ENCODE peak calls at places on chromosome 4, in seven cellular contexts. One of them, this sample, is unnamed.

GRCh38 chr4:37827802-37828321 is 1.4 kb downstream of the PGM2 start:
- DNase-seq in IMR-90: no peak
- DNase-seq in trophoblast cell: no peak
- DNase-seq in H9: no peak
- DNase-seq in mesenchymal stem cell: no peak
- DNase-seq in neuronal stem cell: peak; percentile 57
- DNase-seq in H1: no peak
- DNase-seq in this sample: no peak

GRCh38 chr4:61212788-61213187 is 12.7 kb downstream of the ADGRL3 start:
- DNase-seq in trophoblast cell: no peak
- DNase-seq in neuronal stem cell: no peak
- DNase-seq in H9: no peak
- DNase-seq in mesenchymal stem cell: no peak
- DNase-seq in H1: no peak
- DNase-seq in IMR-90: no peak
- DNase-seq in this sample: no peak

GRCh38 chr4:126603851-126604250 is 1028.9 kb upstream of the INTU start:
- DNase-seq in trophoblast cell: no peak
- DNase-seq in mesenchymal stem cell: no peak
- DNase-seq in H1: no peak
- DNase-seq in neuronal stem cell: no peak
- DNase-seq in IMR-90: no peak
- DNase-seq in H9: no peak
- DNase-seq in this sample: no peak

GRCh38 chr4:5992171-5993062 is 25.8 kb downstream of the C4orf50 start:
- DNase-seq in IMR-90: no peak
- DNase-seq in mesenchymal stem cell: no peak
- DNase-seq in trophoblast cell: no peak
- DNase-seq in neuronal stem cell: no peak
- DNase-seq in H9: peak; percentile 20
- DNase-seq in H1: no peak
- DNase-seq in this sample: no peak

GRCh38 chr4:53591372-53591892 is at the start of gene LNX1:
- DNase-seq in mesenchymal stem cell: no peak
- DNase-seq in H1: peak; percentile 86
- DNase-seq in H9: peak; percentile 96
- DNase-seq in IMR-90: no peak
- DNase-seq in trophoblast cell: peak; percentile 93
- DNase-seq in neuronal stem cell: no peak
- DNase-seq in this sample: peak; percentile 95

GRCh38 chr4:38449506-38450174 is 214.4 kb upstream of the KLF3 start:
- DNase-seq in trophoblast cell: peak; percentile 22
- DNase-seq in H1: no peak
- DNase-seq in H9: peak; percentile 68
- DNase-seq in IMR-90: peak; percentile 5
- DNase-seq in mesenchymal stem cell: no peak
- DNase-seq in neuronal stem cell: no peak
- DNase-seq in this sample: peak; percentile 30

GRCh38 chr4:56250801-56251200 is 136.5 kb downstream of the AASDH start:
- DNase-seq in mesenchymal stem cell: no peak
- DNase-seq in H9: no peak
- DNase-seq in IMR-90: no peak
- DNase-seq in H1: no peak
- DNase-seq in trophoblast cell: peak; percentile 22
- DNase-seq in neuronal stem cell: no peak
- DNase-seq in this sample: no peak

GRCh38 chr4:179399054-179399782 is 1957.0 kb upstream of the AGA start:
- DNase-seq in H1: no peak
- DNase-seq in IMR-90: no peak
- DNase-seq in H9: no peak
- DNase-seq in mesenchymal stem cell: no peak
- DNase-seq in trophoblast cell: no peak
- DNase-seq in neuronal stem cell: no peak
- DNase-seq in this sample: no peak

GRCh38 chr4:133982533-133983224 is 218.9 kb downstream of the PABPC4L start:
- DNase-seq in H9: no peak
- DNase-seq in IMR-90: peak; percentile 17
- DNase-seq in mesenchymal stem cell: peak; percentile 24
- DNase-seq in H1: no peak
- DNase-seq in neuronal stem cell: no peak
- DNase-seq in trophoblast cell: no peak
- DNase-seq in this sample: no peak

GRCh38 chr4:171857302-171858005 is 44.2 kb downstream of the GALNTL6 start:
- DNase-seq in mesenchymal stem cell: peak; percentile 42
- DNase-seq in H9: no peak
- DNase-seq in H1: no peak
- DNase-seq in trophoblast cell: no peak
- DNase-seq in neuronal stem cell: no peak
- DNase-seq in IMR-90: no peak
- DNase-seq in this sample: no peak
- H3K23ac ChIP-seq in mesenchymal stem cell: no peak overlapping the region
- H3K23ac ChIP-seq in H9: no peak overlapping the region
- H3K23ac ChIP-seq in H1: no peak overlapping the region
- H3K23ac ChIP-seq in trophoblast cell: no peak overlapping the region
- H3K23ac ChIP-seq in neuronal stem cell: no peak overlapping the region
- H3K23ac ChIP-seq in IMR-90: no peak overlapping the region
- H3K23ac ChIP-seq in this sample: no peak overlapping the region

DNA sequence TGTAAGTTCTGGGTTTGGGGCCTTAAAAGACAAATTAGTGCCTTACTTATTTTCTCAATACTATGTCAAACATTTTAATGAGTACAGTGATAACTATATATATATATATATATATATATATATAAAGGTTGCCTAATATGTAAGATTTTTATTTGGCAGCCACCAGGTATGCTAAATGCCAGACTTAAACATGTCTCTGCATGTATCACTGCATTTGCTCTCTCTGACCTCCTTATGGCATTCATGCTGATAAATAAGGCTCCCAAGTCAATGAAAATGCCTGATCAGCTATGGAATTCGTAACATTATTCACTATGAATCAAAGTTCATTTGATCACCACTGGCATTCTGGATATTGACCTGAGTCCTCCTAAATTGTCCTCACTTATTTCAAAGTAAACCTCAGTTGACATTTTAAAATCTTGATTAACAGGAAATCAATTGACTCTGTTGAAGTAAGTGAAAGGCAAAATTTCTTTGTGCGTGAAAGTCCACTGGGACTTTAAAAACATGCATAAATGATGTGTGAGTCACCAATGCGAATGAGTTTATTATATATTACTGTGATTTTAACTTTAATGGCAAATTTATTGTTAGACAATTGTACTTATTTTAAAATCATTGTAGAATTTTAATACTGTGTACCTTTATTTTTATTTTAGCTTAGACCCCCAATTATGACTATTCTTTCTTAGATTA is 29.2 kb upstream of the AREG start:
- DNase-seq in neuronal stem cell: no peak
- DNase-seq in mesenchymal stem cell: no peak
- DNase-seq in trophoblast cell: no peak
- DNase-seq in H9: no peak
- DNase-seq in IMR-90: peak; percentile 8
- DNase-seq in H1: no peak
- DNase-seq in this sample: no peak
- H3K23ac ChIP-seq in neuronal stem cell: no peak overlapping the region
- H3K23ac ChIP-seq in mesenchymal stem cell: no peak overlapping the region
- H3K23ac ChIP-seq in trophoblast cell: no peak overlapping the region
- H3K23ac ChIP-seq in H9: no peak overlapping the region
- H3K23ac ChIP-seq in IMR-90: no peak overlapping the region
- H3K23ac ChIP-seq in H1: no peak overlapping the region
- H3K23ac ChIP-seq in this sample: no peak overlapping the region

GRCh38 chr4:80461412-80461811 is 125.9 kb downstream of the CFAP299 start:
- DNase-seq in IMR-90: no peak
- DNase-seq in mesenchymal stem cell: no peak
- DNase-seq in H1: no peak
- DNase-seq in neuronal stem cell: no peak
- DNase-seq in H9: no peak
- DNase-seq in trophoblast cell: peak; percentile 77
- DNase-seq in this sample: peak; percentile 59

GRCh38 chr4:80462537-80463207 is 127.1 kb downstream of the CFAP299 start:
- DNase-seq in IMR-90: no peak
- DNase-seq in mesenchymal stem cell: peak; percentile 5
- DNase-seq in H9: no peak
- DNase-seq in trophoblast cell: no peak
- DNase-seq in H1: no peak
- DNase-seq in neuronal stem cell: no peak
- DNase-seq in this sample: no peak

GRCh38 chr4:80466618-80467017 is 131.1 kb downstream of the CFAP299 start:
- DNase-seq in H1: no peak
- DNase-seq in IMR-90: no peak
- DNase-seq in H9: no peak
- DNase-seq in neuronal stem cell: no peak
- DNase-seq in trophoblast cell: no peak
- DNase-seq in mesenchymal stem cell: no peak
- DNase-seq in this sample: no peak

GRCh38 chr4:80463509-80463908 is 128.0 kb downstream of the CFAP299 start:
- DNase-seq in neuronal stem cell: no peak
- DNase-seq in trophoblast cell: no peak
- DNase-seq in mesenchymal stem cell: no peak
- DNase-seq in H9: no peak
- DNase-seq in H1: no peak
- DNase-seq in IMR-90: no peak
- DNase-seq in this sample: no peak

DNA sequence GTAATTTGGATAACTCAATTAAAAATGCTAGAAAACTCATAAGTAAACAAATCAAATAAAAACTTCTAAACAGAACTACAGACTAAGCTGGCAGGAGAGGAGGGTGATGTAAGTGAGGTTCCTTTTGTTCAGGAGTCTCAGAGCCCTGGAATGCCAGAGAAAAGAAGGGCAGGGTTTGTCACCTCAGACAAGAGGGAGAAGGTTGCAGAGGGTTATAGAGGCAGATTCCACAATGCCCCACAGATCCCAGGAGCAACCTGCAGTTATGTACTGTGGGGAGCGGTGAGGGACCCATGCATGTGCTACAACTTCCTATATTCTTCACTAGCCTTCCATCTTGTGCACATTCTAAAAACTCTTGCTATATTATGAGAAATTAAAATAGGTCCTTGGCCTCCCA is 129.7 kb downstream of the CFAP299 start:
- DNase-seq in H9: no peak
- DNase-seq in trophoblast cell: no peak
- DNase-seq in H1: no peak
- DNase-seq in mesenchymal stem cell: no peak
- DNase-seq in neuronal stem cell: peak; percentile 29
- DNase-seq in IMR-90: peak; percentile 26
- DNase-seq in this sample: peak; percentile 31
- H3K23ac ChIP-seq in H9: no peak overlapping the region
- H3K23ac ChIP-seq in trophoblast cell: no peak overlapping the region
- H3K23ac ChIP-seq in H1: no peak overlapping the region
- H3K23ac ChIP-seq in mesenchymal stem cell: no peak overlapping the region
- H3K23ac ChIP-seq in neuronal stem cell: no peak overlapping the region
- H3K23ac ChIP-seq in IMR-90: no peak overlapping the region
- H3K23ac ChIP-seq in this sample: no peak overlapping the region

GRCh38 chr4:85963231-85963630 is 396.6 kb downstream of the MAPK10 start:
- DNase-seq in neuronal stem cell: no peak
- DNase-seq in H9: no peak
- DNase-seq in trophoblast cell: no peak
- DNase-seq in H1: no peak
- DNase-seq in mesenchymal stem cell: no peak
- DNase-seq in IMR-90: no peak
- DNase-seq in this sample: no peak
- H3K23ac ChIP-seq in neuronal stem cell: no peak overlapping the region
- H3K23ac ChIP-seq in H9: no peak overlapping the region
- H3K23ac ChIP-seq in trophoblast cell: no peak overlapping the region
- H3K23ac ChIP-seq in H1: no peak overlapping the region
- H3K23ac ChIP-seq in mesenchymal stem cell: no peak overlapping the region
- H3K23ac ChIP-seq in IMR-90: no peak overlapping the region
- H3K23ac ChIP-seq in this sample: no peak overlapping the region

GRCh38 chr4:20015825-20016224 is 235.9 kb upstream of the SLIT2 start:
- DNase-seq in neuronal stem cell: no peak
- DNase-seq in H9: no peak
- DNase-seq in H1: no peak
- DNase-seq in trophoblast cell: no peak
- DNase-seq in IMR-90: peak; percentile 80
- DNase-seq in mesenchymal stem cell: no peak
- DNase-seq in this sample: no peak

GRCh38 chr4:20019310-20020015 is 232.2 kb upstream of the SLIT2 start:
- DNase-seq in H9: no peak
- DNase-seq in IMR-90: peak; percentile 55
- DNase-seq in H1: no peak
- DNase-seq in trophoblast cell: no peak
- DNase-seq in neuronal stem cell: no peak
- DNase-seq in mesenchymal stem cell: no peak
- DNase-seq in this sample: no peak

GRCh38 chr4:20020049-20020448 is 231.7 kb upstream of the SLIT2 start:
- DNase-seq in neuronal stem cell: no peak
- DNase-seq in IMR-90: no peak
- DNase-seq in H9: no peak
- DNase-seq in H1: no peak
- DNase-seq in trophoblast cell: peak; percentile 21
- DNase-seq in mesenchymal stem cell: no peak
- DNase-seq in this sample: no peak

GRCh38 chr4:20017035-20017434 is 234.7 kb upstream of the SLIT2 start:
- DNase-seq in neuronal stem cell: no peak
- DNase-seq in trophoblast cell: no peak
- DNase-seq in H1: no peak
- DNase-seq in mesenchymal stem cell: no peak
- DNase-seq in H9: no peak
- DNase-seq in IMR-90: peak; percentile 85
- DNase-seq in this sample: no peak

GRCh38 chr4:20017439-20017838 is 234.3 kb upstream of the SLIT2 start:
- DNase-seq in IMR-90: no peak
- DNase-seq in trophoblast cell: no peak
- DNase-seq in H1: no peak
- DNase-seq in H9: no peak
- DNase-seq in mesenchymal stem cell: no peak
- DNase-seq in neuronal stem cell: no peak
- DNase-seq in this sample: no peak
- H3K23ac ChIP-seq in IMR-90: no peak overlapping the region
- H3K23ac ChIP-seq in trophoblast cell: no peak overlapping the region
- H3K23ac ChIP-seq in H1: no peak overlapping the region
- H3K23ac ChIP-seq in H9: no peak overlapping the region
- H3K23ac ChIP-seq in mesenchymal stem cell: no peak overlapping the region
- H3K23ac ChIP-seq in neuronal stem cell: no peak overlapping the region
- H3K23ac ChIP-seq in this sample: no peak overlapping the region

DNA sequence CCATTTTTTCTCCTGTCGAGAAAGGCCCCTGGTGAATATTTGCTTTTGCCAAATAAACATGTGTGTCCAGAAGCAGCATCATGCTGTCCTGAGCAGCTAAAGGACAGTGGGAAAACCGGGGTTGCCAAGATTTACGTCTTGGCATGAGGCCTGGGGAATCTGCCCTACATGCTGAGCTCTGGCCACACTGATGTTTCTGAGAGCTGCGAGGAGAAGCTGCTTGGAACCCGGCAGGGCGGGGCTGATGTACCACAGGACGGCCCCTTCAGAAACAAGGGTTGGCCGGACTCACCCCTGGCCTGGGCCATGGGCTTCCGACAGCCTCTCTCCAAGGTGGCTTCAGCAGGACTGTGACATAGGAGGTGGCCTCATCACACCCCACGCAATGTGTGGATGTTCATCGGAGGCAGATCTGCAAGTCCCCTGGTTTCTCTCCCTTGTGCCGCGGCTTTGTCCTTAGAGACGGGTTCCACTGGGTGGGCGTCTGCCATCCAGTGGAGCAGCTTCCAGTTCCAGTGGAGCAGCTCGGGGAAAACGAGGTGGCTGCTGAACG is 42.2 kb upstream of the SORCS2 start:
- DNase-seq in H9: no peak
- DNase-seq in mesenchymal stem cell: no peak
- DNase-seq in trophoblast cell: no peak
- DNase-seq in IMR-90: no peak
- DNase-seq in neuronal stem cell: no peak
- DNase-seq in H1: no peak
- DNase-seq in this sample: no peak
- H3K23ac ChIP-seq in H9: no peak overlapping the region
- H3K23ac ChIP-seq in mesenchymal stem cell: no peak overlapping the region
- H3K23ac ChIP-seq in trophoblast cell: no peak overlapping the region
- H3K23ac ChIP-seq in IMR-90: no peak overlapping the region
- H3K23ac ChIP-seq in neuronal stem cell: no peak overlapping the region
- H3K23ac ChIP-seq in H1: no peak overlapping the region
- H3K23ac ChIP-seq in this sample: no peak overlapping the region

GRCh38 chr4:8364141-8364540 is 76.4 kb downstream of the ACOX3 start:
- DNase-seq in H1: no peak
- DNase-seq in IMR-90: no peak
- DNase-seq in H9: no peak
- DNase-seq in mesenchymal stem cell: no peak
- DNase-seq in trophoblast cell: no peak
- DNase-seq in neuronal stem cell: no peak
- DNase-seq in this sample: no peak
- H3K23ac ChIP-seq in H1: no peak overlapping the region
- H3K23ac ChIP-seq in IMR-90: no peak overlapping the region
- H3K23ac ChIP-seq in H9: no peak overlapping the region
- H3K23ac ChIP-seq in mesenchymal stem cell: no peak overlapping the region
- H3K23ac ChIP-seq in trophoblast cell: no peak overlapping the region
- H3K23ac ChIP-seq in neuronal stem cell: no peak overlapping the region
- H3K23ac ChIP-seq in this sample: no peak overlapping the region

This sample was measured in mesendoderm.